ENCODE peak calls at places on chromosome 12, in seven cellular contexts. W is NCI-H460; C is fibroblast of the aortic adventitia; A is activated naive CD8-positive, alpha-beta T cell treated with anti-CD3 and anti-CD28 coated beads, Interleukin-2, amount 10 ng/mL, durations not matched to agents 7 days and 5 days; B is T-helper 17 cell; Y is endodermal cell; X is pancreas. V is an unnamed sample.

GRCh38 chr12:107349839-107350238 is 256.5 kb upstream of the CRY1 start:
- DNase-seq in W (no peak), C (no peak), A (no peak), B (no peak), Y (no peak), X (no peak), V (no peak)

GRCh38 chr12:20567413-20567812 is 127.7 kb upstream of the SLCO1C1 start:
- DNase-seq in W (no peak), C (peak), A (no peak), B (no peak), Y (no peak), X (no peak), V (peak)

GRCh38 chr12:52358575-52359350 is 8.5 kb downstream of the KRT85 start:
- DNase-seq in W (no peak), C (no peak), A (peak), B (no peak), Y (peak), X (no peak), V (no peak)

GRCh38 chr12:69405466-69405865 is 45.9 kb downstream of the YEATS4 start:
- DNase-seq in W (peak), C (peak), A (no peak), B (no peak), Y (no peak), X (no peak), V (peak)

GRCh38 chr12:4353785-4354208 is 25.7 kb downstream of the FGF23 start:
- DNase-seq in W (no peak), C (peak), A (peak), B (no peak), Y (peak), X (no peak), V (no peak)

GRCh38 chr12:131112016-131112415 is 158.3 kb downstream of the ADGRD1 start:
- DNase-seq in W (peak), C (no peak), A (no peak), B (no peak), Y (no peak), X (no peak), V (no peak)

GRCh38 chr12:50799908-50800307 is 36.0 kb downstream of the ATF1 start:
- DNase-seq in W (no peak), C (peak), A (no peak), B (no peak), Y (no peak), X (no peak), V (no peak)

GRCh38 chr12:68538722-68539614 is 71.7 kb upstream of the RAP1B start:
- DNase-seq in W (no peak), C (peak), A (peak), B (no peak), Y (peak), X (no peak), V (no peak)

GRCh38 chr12:84757978-84758377 is 154.6 kb downstream of the SLC6A15 start:
- DNase-seq in W (no peak), C (peak), A (no peak), B (no peak), Y (no peak), X (no peak), V (no peak)

GRCh38 chr12:87995581-87996178 is 33.5 kb downstream of the C12orf50 start:
- DNase-seq in W (peak), C (peak), A (no peak), B (no peak), Y (peak), X (peak), V (peak)

GRCh38 chr12:47870175-47870781 is 34.5 kb downstream of the VDR start:
- DNase-seq in W (no peak), C (peak), A (no peak), B (no peak), Y (peak), X (peak), V (peak)

GRCh38 chr12:111322336-111323250 is 46.3 kb downstream of the PHETA1 start:
- DNase-seq in W (no peak), C (no peak), A (no peak), B (no peak), Y (no peak), X (no peak), V (no peak)

GRCh38 chr12:109567296-109567695 is 6.0 kb downstream of the MMAB start:
- DNase-seq in W (no peak), C (no peak), A (no peak), B (no peak), Y (no peak), X (no peak), V (no peak)

GRCh38 chr12:32120419-32120818 is 13.8 kb downstream of the BICD1 start:
- DNase-seq in W (no peak), C (peak), A (no peak), B (no peak), Y (no peak), X (no peak), V (peak)

GRCh38 chr12:19483727-19484126 is 44.4 kb downstream of the AEBP2 start:
- DNase-seq in W (no peak), C (no peak), A (no peak), B (no peak), Y (no peak), X (no peak), V (no peak)

GRCh38 chr12:49296836-49297694 is 2.1 kb downstream of the PRPH start:
- DNase-seq in W (peak), C (no peak), A (peak), B (no peak), Y (peak), X (peak), V (peak)

GRCh38 chr12:1572731-1573130 is 21.6 kb downstream of the FBXL14 start:
- DNase-seq in W (no peak), C (no peak), A (no peak), B (no peak), Y (no peak), X (no peak), V (no peak)

GRCh38 chr12:107134558-107134957 is 41.2 kb upstream of the CRY1 start:
- DNase-seq in W (no peak), C (no peak), A (peak), B (no peak), Y (peak), X (peak), V (peak)

GRCh38 chr12:50166776-50167025 is 468 bp downstream of the CERS5 start:
- DNase-seq in W (no peak), C (no peak), A (no peak), B (no peak), Y (no peak), X (no peak), V (no peak)

GRCh38 chr12:96193725-96194571 is at the start of gene ELK3:
- DNase-seq in W (peak), C (peak), A (peak), B (peak), Y (peak), X (peak), V (peak)

GRCh38 chr12:47811581-47812484 is 7.9 kb downstream of the HDAC7 start:
- DNase-seq in W (no peak), C (peak), A (no peak), B (no peak), Y (no peak), X (no peak), V (no peak)

GRCh38 chr12:89350661-89351488 is 1.4 kb downstream of the DUSP6 start:
- DNase-seq in W (no peak), C (peak), A (peak), B (no peak), Y (peak), X (no peak), V (peak)